ENCODE peak calls at places on chromosomes 7 and 10, in four cellular contexts. Q is K562, F is HCT116, N is HepG2. Y is an unnamed sample.

GRCh38 chr10:59387951-59388431 is 25.6 kb upstream of the FAM13C start:
- DNase-seq in N (no peak), F (no peak), Q (no peak), Y (no peak)

GRCh38 chr7:69244691-69245090 is 353.6 kb upstream of the AUTS2 start:
- DNase-seq in Q (no peak), F (no peak), N (no peak), Y (no peak)

GRCh38 chr7:30694774-30695721 is 12.8 kb upstream of the CRHR2 start:
- DNase-seq in F (no peak), N (no peak), Q (no peak), Y (no peak)

GRCh38 chr10:88245974-88246511 is 337.1 kb downstream of the RNLS start:
- DNase-seq in F (no peak), N (no peak), Q (no peak), Y (no peak)

GRCh38 chr7:44979481-44980392 is 922 bp upstream of the MYO1G start:
- DNase-seq in F (no peak), Q (no peak), N (no peak), Y (no peak)

GRCh38 chr10:83917519-83918506 is 221.5 kb upstream of the GHITM start:
- DNase-seq in Q (peak; percentile 26), F (peak; percentile 10), N (peak; percentile 12), Y (no peak)

GRCh38 chr10:49361735-49362568 is 33.9 kb downstream of the DRGX start:
- DNase-seq in Q (no peak), N (no peak), F (no peak), Y (no peak)

GRCh38 chr10:34236927-34237326 is 578.2 kb downstream of the PARD3 start:
- DNase-seq in F (no peak), N (no peak), Q (no peak), Y (no peak)

GRCh38 chr10:113869789-113870188 is 15.3 kb downstream of the NHLRC2 start:
- DNase-seq in F (no peak), N (no peak), Q (no peak), Y (no peak)

GRCh38 chr7:134619627-134620331 is 26.9 kb upstream of the BPGM start:
- DNase-seq in N (no peak), F (no peak), Q (no peak), Y (no peak)

GRCh38 chr10:27742926-27743735 is 2.5 kb downstream of the MKX start:
- DNase-seq in F (no peak), N (no peak), Q (no peak), Y (peak; percentile 28)

GRCh38 chr7:128410092-128410665 is 397 bp upstream of the IMPDH1 start:
- DNase-seq in N (no peak), F (peak; percentile 48), Q (peak; percentile 71), Y (peak; percentile 81)

GRCh38 chr7:111855842-111856227 is 293.5 kb upstream of the IMMP2L start:
- DNase-seq in N (no peak), F (no peak), Q (no peak), Y (peak; percentile 51)

GRCh38 chr7:143261901-143262300 is 1.3 kb upstream of the GSTK1 start:
- DNase-seq in F (no peak), Q (peak; percentile 38), N (no peak), Y (no peak)

GRCh38 chr10:86632009-86632800 is 22.1 kb upstream of the OPN4 start:
- DNase-seq in Q (peak; percentile 18), N (no peak), F (no peak), Y (no peak)

GRCh38 chr7:5697754-5698487 is 83.5 kb downstream of the RNF216 start:
- DNase-seq in F (no peak), N (no peak), Q (no peak), Y (no peak)

GRCh38 chr10:79399242-79399831 is 46.1 kb downstream of the ZCCHC24 start:
- DNase-seq in Q (peak; percentile 92), F (no peak), N (no peak), Y (peak; percentile 77)

GRCh38 chr7:149625339-149625946 is 127.8 kb upstream of the ZNF746 start:
- DNase-seq in F (peak; percentile 42), Q (peak; percentile 87), N (peak; percentile 40), Y (peak; percentile 54)

GRCh38 chr10:125071008-125071407 is 89.4 kb downstream of the CTBP2 start:
- DNase-seq in F (no peak), N (no peak), Q (no peak), Y (no peak)

GRCh38 chr7:87875151-87876039 is 765 bp downstream of the SLC25A40 start:
- DNase-seq in Q (no peak), F (no peak), N (peak; percentile 18), Y (peak; percentile 86)

GRCh38 chr10:7590271-7590670 is 76.5 kb downstream of the ITIH5 start:
- DNase-seq in N (no peak), Q (no peak), F (no peak), Y (no peak)

GRCh38 chr10:113151178-113151577 is 201.1 kb downstream of the TCF7L2 start:
- DNase-seq in Q (no peak), N (no peak), F (no peak), Y (no peak)

GRCh38 chr10:63763744-63764143 is 242.5 kb downstream of the REEP3 start:
- DNase-seq in F (no peak), Q (no peak), N (no peak), Y (no peak)

GRCh38 chr7:152849128-152849527 is 89.6 kb downstream of the ACTR3B start:
- DNase-seq in N (no peak), Q (peak; percentile 5), F (no peak), Y (peak; percentile 19)

GRCh38 chr7:158784270-158784669 is 45.0 kb downstream of the ESYT2 start:
- DNase-seq in F (no peak), Q (no peak), N (no peak), Y (no peak)

GRCh38 chr7:149067869-149068268 is 22.6 kb downstream of the ZNF786 start:
- DNase-seq in N (no peak), F (no peak), Q (no peak), Y (no peak)

GRCh38 chr10:110944997-110945396 is 25.6 kb downstream of the SHOC2 start:
- DNase-seq in Q (no peak), F (no peak), N (no peak), Y (no peak)

GRCh38 chr7:455110-455928 is 64.3 kb downstream of the PDGFA start:
- DNase-seq in Q (peak; percentile 83), F (no peak), N (peak; percentile 76), Y (peak; percentile 99)

GRCh38 chr7:64581929-64582894 is 19.3 kb upstream of the ZNF680 start:
- DNase-seq in Q (peak; percentile 21), N (no peak), F (no peak), Y (no peak)

GRCh38 chr7:22726345-22726848 is 603 bp upstream of the IL6 start:
- DNase-seq in N (peak; percentile 7), Q (peak; percentile 76), F (peak; percentile 37), Y (peak; percentile 32)

GRCh38 chr7:46725838-46726237 is 804.8 kb upstream of the IGFBP3 start:
- DNase-seq in F (no peak), N (no peak), Q (no peak), Y (no peak)

GRCh38 chr10:61628199-61628874 is 34.4 kb upstream of the CABCOCO1 start:
- DNase-seq in F (no peak), N (no peak), Q (no peak), Y (no peak)

DNA sequence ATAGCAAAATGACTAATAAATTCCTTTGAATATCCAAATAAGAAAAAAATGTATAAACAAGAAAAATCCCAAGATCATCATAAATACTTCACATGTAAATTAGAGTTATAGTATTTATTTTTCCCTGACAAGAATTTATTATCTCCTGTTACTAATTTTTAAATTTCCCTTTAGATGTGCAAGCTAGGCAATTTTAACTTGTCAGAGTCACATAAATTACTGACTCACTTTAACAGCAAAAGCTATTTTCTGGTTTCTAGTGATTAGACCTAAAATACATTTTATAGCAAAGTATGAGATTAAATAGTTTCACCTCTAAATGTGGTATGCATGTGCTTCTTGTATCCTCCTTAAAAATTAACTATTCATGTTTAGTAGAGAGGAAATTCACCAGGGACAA is 621.1 kb downstream of the DNAJB9 start:
- DNase-seq in F (no peak), Q (no peak), N (no peak), Y (no peak)
- TF ChIP-seq YY1 in F (no peak), Q (no peak), N (no peak), Y (no peak)

DNA sequence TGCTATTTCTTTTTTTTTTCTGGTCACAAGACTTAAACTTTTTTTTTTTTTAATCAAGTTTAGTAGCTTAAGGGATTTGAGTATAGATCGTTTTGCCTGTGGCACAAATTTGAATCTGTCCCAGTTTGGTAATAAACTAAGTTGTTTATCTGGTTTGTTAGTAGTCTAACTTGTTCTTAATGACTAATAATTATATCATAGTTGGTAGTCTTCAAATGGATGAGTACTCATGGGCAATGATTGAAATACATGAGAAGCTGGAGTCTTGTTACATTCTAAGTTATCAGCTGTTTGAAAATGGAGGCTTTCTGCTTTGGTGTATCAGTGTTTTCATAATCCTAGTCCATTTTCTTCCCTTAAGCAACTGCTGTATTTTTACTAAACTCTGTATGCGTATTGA is 12.3 kb downstream of the BTAF1 start:
- DNase-seq in F (no peak), Q (no peak), N (no peak), Y (no peak)
- H3K27ac ChIP-seq in F (no peak overlapping the region), Q (no peak overlapping the region), N (no peak overlapping the region), Y (no peak overlapping the region)

GRCh38 chr7:19491371-19491770 is 217.5 kb downstream of the POLR1F start:
- DNase-seq in F (no peak), Q (no peak), N (no peak), Y (no peak)

GRCh38 chr7:19488056-19488455 is 220.8 kb downstream of the POLR1F start:
- DNase-seq in Q (no peak), F (no peak), N (no peak), Y (no peak)

GRCh38 chr7:19489162-19489820 is 219.5 kb downstream of the POLR1F start:
- DNase-seq in F (no peak), Q (no peak), N (no peak), Y (no peak)

DNA sequence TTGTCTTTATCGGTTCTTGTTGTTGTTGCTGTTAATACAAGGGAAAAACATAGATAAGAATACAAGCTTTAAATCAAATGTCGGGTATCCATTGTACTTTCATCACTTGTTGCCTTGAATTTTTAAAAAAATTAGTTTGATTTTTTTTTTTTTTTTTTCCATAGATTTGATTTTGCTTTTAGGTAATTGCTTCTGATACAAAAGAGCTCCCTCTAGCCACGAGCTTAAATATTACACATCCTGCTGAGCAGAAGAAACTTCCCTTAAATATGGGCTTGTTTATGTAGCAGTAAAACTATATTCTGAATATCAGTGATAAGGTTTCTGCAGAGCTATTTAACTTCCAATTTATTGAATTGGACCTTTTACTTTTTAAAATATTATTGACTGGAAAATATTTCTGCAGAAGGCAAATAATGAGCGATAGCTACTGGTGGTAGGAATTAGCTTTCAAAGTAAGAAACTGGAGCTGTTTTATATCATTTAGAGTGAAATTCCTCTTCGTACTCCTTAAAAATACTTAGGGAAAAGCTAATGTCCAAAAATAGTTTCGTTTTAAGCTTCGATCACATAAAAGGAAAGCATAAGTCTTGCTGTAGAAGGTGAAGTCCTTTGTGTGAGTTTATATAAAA is 216.9 kb downstream of the POLR1F start:
- DNase-seq in F (peak; percentile 28), N (no peak), Q (no peak), Y (peak; percentile 27)
- TF ChIP-seq YY1 in F (no peak), N (no peak), Q (no peak), Y (no peak)

DNA sequence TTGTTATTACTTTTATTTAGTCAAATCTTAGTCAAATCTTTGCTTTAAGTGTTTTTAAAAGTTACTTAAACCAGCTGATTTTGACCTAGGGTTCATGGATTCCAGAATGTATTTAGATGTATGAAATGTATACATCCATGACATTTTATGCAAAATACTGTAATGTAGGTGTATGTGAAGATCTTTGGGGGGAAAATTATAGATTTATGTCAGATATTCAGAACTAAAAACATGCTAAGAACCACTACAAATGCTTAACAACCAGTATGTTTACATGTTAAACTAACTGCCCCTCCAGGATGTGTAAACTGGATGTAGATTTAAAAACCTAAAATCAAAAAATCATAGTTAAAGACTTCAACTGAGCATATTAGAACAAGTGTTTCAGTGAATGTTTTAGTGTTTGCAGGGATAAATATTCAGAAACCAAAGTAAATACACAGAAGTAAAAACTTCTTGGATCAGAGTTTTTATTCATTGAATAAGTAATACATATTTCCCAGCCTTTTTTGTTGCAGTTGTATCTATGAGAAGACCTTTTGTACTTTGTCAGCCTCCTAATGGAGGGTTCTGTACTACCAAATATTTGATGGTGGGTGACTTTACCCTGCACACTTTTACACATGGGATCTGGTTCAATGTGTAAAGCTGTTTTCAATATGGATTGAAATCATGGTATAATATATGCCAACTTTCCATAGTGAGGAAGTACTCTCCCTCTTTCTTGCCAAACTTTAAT is 3.9 kb downstream of the CPED1 start:
- DNase-seq in F (no peak), N (no peak), Q (no peak), Y (no peak)
- H3K27ac ChIP-seq in F (no peak overlapping the region), N (no peak overlapping the region), Q (peak overlapping the region; percentile 78), Y (peak overlapping the region; percentile 70)